ENCODE peak calls at places on chromosome 1, in ten cellular contexts. U, V, W, K, P, M, T, J, Z and B are unnamed samples.

GRCh38 chr1:165162671-165163241 is 193.8 kb downstream of the LMX1A start:
- DNase-seq in U (no peak), V (no peak), W (peak), K (no peak), P (peak), M (no peak), T (no peak), J (no peak), Z (no peak), B (no peak)

GRCh38 chr1:153598309-153599172 is 14.4 kb downstream of the S100A16 start:
- DNase-seq in U (no peak), V (no peak), W (no peak), K (no peak), P (no peak), M (no peak), T (no peak), J (no peak), Z (peak), B (no peak)

GRCh38 chr1:42957229-42957879 is 1.3 kb downstream of the SLC2A1 start:
- DNase-seq in U (no peak), V (peak), W (no peak), K (peak), P (no peak), M (no peak), T (no peak), J (no peak), Z (no peak), B (no peak)

GRCh38 chr1:47767741-47768100 is 229.5 kb downstream of the TRABD2B start:
- DNase-seq in U (no peak), V (no peak), W (peak), K (no peak), P (no peak), M (peak), T (peak), J (no peak), Z (no peak), B (no peak)

GRCh38 chr1:37699147-37699546 is 6.8 kb downstream of the CDCA8 start:
- DNase-seq in U (no peak), V (no peak), W (no peak), K (no peak), P (no peak), M (no peak), T (no peak), J (no peak), Z (no peak), B (no peak)

GRCh38 chr1:41056907-41057306 is 35.4 kb upstream of the SLFNL1 start:
- DNase-seq in U (no peak), V (no peak), W (no peak), K (no peak), P (no peak), M (no peak), T (no peak), J (no peak), Z (no peak), B (no peak)

GRCh38 chr1:17588048-17588781 is 48.7 kb downstream of the ARHGEF10L start:
- DNase-seq in U (no peak), V (peak), W (peak), K (peak), P (peak), M (peak), T (peak), J (peak), Z (peak), B (no peak)

GRCh38 chr1:78779831-78780230 is 130.2 kb downstream of the IFI44 start:
- DNase-seq in U (no peak), V (no peak), W (no peak), K (no peak), P (no peak), M (no peak), T (no peak), J (no peak), Z (peak), B (no peak)

GRCh38 chr1:147721711-147722110 is 38.7 kb downstream of the GJA5 start:
- DNase-seq in U (no peak), V (no peak), W (no peak), K (no peak), P (no peak), M (no peak), T (no peak), J (no peak), Z (peak), B (peak)

GRCh38 chr1:167563579-167564246 is 10.2 kb upstream of the CREG1 start:
- DNase-seq in U (no peak), V (no peak), W (peak), K (no peak), P (no peak), M (peak), T (peak), J (peak), Z (no peak), B (no peak)

GRCh38 chr1:229209816-229210215 is 61.1 kb upstream of the RAB4A start:
- DNase-seq in U (no peak), V (no peak), W (no peak), K (no peak), P (no peak), M (no peak), T (no peak), J (no peak), Z (peak), B (no peak)

GRCh38 chr1:193916452-193916851 is 730.0 kb upstream of the B3GALT2 start:
- DNase-seq in U (no peak), V (no peak), W (no peak), K (no peak), P (no peak), M (no peak), T (no peak), J (no peak), Z (no peak), B (no peak)

GRCh38 chr1:182702826-182703524 is 18.6 kb upstream of the RGS8 start:
- DNase-seq in U (no peak), V (no peak), W (no peak), K (no peak), P (no peak), M (no peak), T (no peak), J (no peak), Z (no peak), B (no peak)

GRCh38 chr1:172146149-172146850 is 274.2 kb upstream of the C1orf105 start:
- DNase-seq in U (no peak), V (no peak), W (no peak), K (no peak), P (no peak), M (no peak), T (no peak), J (no peak), Z (no peak), B (no peak)

GRCh38 chr1:6614019-6614952 is 755 bp downstream of the PHF13 start:
- DNase-seq in U (peak), V (peak), W (peak), K (peak), P (peak), M (peak), T (peak), J (peak), Z (peak), B (no peak)

GRCh38 chr1:174398246-174398645 is 49.5 kb upstream of the GPR52 start:
- DNase-seq in U (no peak), V (no peak), W (no peak), K (no peak), P (no peak), M (no peak), T (no peak), J (no peak), Z (peak), B (no peak)

GRCh38 chr1:201767339-201767738 is 61.6 kb upstream of the IPO9 start:
- DNase-seq in U (no peak), V (no peak), W (no peak), K (no peak), P (no peak), M (no peak), T (no peak), J (no peak), Z (no peak), B (no peak)

GRCh38 chr1:167427843-167428242 is 90.5 kb downstream of the CD247 start:
- DNase-seq in U (no peak), V (no peak), W (no peak), K (no peak), P (no peak), M (no peak), T (no peak), J (no peak), Z (peak), B (no peak)

GRCh38 chr1:30449003-30449402 is 274.4 kb downstream of the MATN1 start:
- DNase-seq in U (no peak), V (no peak), W (no peak), K (no peak), P (no peak), M (no peak), T (no peak), J (no peak), Z (no peak), B (peak)

GRCh38 chr1:172467446-172467845 is 23.6 kb upstream of the PIGC start:
- DNase-seq in U (no peak), V (no peak), W (no peak), K (no peak), P (no peak), M (no peak), T (no peak), J (no peak), Z (no peak), B (no peak)

GRCh38 chr1:26281091-26281958 is 1.4 kb downstream of the SH3BGRL3 start:
- DNase-seq in U (no peak), V (no peak), W (no peak), K (no peak), P (no peak), M (no peak), T (no peak), J (no peak), Z (no peak), B (no peak)

GRCh38 chr1:26283871-26284596 is 4.1 kb downstream of the SH3BGRL3 start:
- DNase-seq in U (no peak), V (peak), W (no peak), K (no peak), P (no peak), M (no peak), T (no peak), J (no peak), Z (no peak), B (no peak)

GRCh38 chr1:26281971-26282693 is 2.2 kb downstream of the SH3BGRL3 start:
- DNase-seq in U (no peak), V (peak), W (peak), K (peak), P (no peak), M (no peak), T (peak), J (no peak), Z (peak), B (peak)

GRCh38 chr1:26283226-26283853 is 3.5 kb downstream of the SH3BGRL3 start:
- DNase-seq in U (no peak), V (no peak), W (no peak), K (no peak), P (no peak), M (no peak), T (no peak), J (no peak), Z (no peak), B (no peak)

GRCh38 chr1:26282694-26283019 is 2.8 kb downstream of the SH3BGRL3 start:
- DNase-seq in U (no peak), V (no peak), W (no peak), K (no peak), P (no peak), M (no peak), T (no peak), J (no peak), Z (no peak), B (no peak)
- H3K4me3 ChIP-seq in U (no peak), V (no peak), W (no peak), K (no peak), P (no peak), M (no peak), T (no peak), J (peak), Z (no peak), B (no peak)

GRCh38 chr1:2408859-2409276 is 3.5 kb downstream of the PEX10 start:
- DNase-seq in U (peak), V (no peak), W (no peak), K (no peak), P (no peak), M (no peak), T (peak), J (no peak), Z (no peak), B (no peak)
- H3K4me3 ChIP-seq in U (peak), V (no peak), W (no peak), K (no peak), P (no peak), M (no peak), T (peak), J (no peak), Z (no peak), B (no peak)

GRCh38 chr1:31627301-31627929 is 9.9 kb downstream of the HCRTR1 start:
- DNase-seq in U (peak), V (peak), W (no peak), K (peak), P (no peak), M (peak), T (peak), J (peak), Z (peak), B (no peak)

GRCh38 chr1:31625180-31625514 is 7.7 kb downstream of the HCRTR1 start:
- DNase-seq in U (no peak), V (no peak), W (no peak), K (no peak), P (no peak), M (no peak), T (no peak), J (no peak), Z (no peak), B (peak)

GRCh38 chr1:31627930-31628421 is 10.5 kb downstream of the HCRTR1 start:
- DNase-seq in U (no peak), V (no peak), W (peak), K (no peak), P (no peak), M (peak), T (peak), J (peak), Z (peak), B (no peak)

GRCh38 chr1:31625561-31626272 is 8.2 kb downstream of the HCRTR1 start:
- DNase-seq in U (no peak), V (no peak), W (no peak), K (no peak), P (no peak), M (no peak), T (no peak), J (no peak), Z (peak), B (peak)

DNA sequence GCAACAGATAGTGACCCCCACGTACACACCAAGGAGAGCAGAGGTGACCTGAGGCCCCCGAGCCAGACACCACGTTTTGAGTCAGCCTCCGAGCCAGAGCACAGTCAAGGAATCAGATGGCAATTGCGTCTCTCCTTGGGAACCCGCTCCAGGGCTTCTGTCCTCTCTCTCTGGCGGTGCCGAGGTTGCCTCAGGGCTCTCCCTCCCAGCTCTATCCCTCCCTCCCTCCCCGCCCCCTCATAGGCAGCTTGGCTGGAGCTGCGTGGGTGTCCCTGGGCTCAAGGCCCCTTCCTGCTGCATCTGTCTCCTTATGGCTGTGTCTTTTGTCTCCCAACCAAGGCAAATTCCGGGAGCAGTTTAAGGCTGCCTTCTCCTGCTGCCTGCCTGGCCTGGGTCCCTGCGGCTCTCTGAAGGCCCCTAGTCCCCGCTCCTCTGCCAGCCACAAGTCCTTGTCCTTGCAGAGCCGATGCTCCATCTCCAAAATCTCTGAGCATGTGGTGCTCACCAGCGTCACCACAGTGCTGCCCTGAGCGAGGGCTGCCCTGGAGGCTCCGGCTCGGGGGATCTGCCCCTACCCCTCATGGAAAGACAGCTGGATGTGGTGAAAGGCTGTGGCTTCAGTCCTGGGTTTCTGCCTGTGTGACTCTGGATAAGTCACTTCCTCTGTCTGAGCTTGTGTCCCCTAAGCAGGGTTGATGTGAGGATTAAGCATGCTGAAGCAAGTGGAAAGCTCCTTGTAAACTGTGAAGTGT is 9.1 kb downstream of the HCRTR1 start:
- DNase-seq in U (peak), V (no peak), W (no peak), K (no peak), P (no peak), M (no peak), T (peak), J (no peak), Z (peak), B (no peak)
- H3K4me3 ChIP-seq in U (no peak), V (no peak), W (no peak), K (no peak), P (no peak), M (no peak), T (no peak), J (no peak), Z (no peak), B (no peak)

GRCh38 chr1:226676381-226676780 is 62.7 kb downstream of the ITPKB start:
- DNase-seq in U (no peak), V (no peak), W (no peak), K (no peak), P (no peak), M (no peak), T (no peak), J (no peak), Z (no peak), B (no peak)

GRCh38 chr1:226678251-226678650 is 60.8 kb downstream of the ITPKB start:
- DNase-seq in U (no peak), V (no peak), W (no peak), K (no peak), P (no peak), M (no peak), T (no peak), J (no peak), Z (no peak), B (no peak)

GRCh38 chr1:226674892-226675719 is 64.0 kb downstream of the ITPKB start:
- DNase-seq in U (no peak), V (peak), W (no peak), K (peak), P (no peak), M (peak), T (peak), J (peak), Z (no peak), B (no peak)

GRCh38 chr1:226677121-226678020 is 61.7 kb downstream of the ITPKB start:
- DNase-seq in U (peak), V (peak), W (no peak), K (peak), P (peak), M (no peak), T (peak), J (peak), Z (peak), B (peak)

DNA sequence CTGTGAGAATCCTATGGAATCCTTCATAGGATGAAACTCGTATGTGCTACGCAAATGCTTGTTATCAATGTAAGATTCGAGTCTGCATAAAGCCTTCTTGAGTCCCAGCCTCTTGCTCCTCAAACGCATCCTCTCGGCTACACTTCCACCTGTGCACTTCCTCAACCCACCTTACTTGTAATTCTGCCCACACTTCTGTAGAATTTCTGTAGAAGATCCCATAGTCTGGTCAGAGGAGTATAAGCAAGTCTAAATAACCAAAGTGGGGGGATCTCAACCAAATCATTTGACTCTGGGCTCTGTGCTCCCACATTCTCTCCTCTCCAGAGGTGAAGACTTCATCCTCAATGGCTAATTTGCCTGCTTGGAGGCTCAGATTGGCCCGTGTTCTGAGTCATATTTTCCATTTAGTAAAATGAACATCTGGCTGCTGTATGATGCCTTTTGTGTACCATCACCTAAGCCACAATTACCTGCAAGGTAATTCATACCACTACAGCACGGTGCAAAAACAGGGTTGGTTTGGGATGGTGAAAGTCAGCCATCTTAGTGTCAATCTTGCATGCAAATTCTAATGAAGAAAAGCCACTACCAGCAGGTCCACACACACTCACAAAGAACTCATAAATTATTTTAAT is 63.2 kb downstream of the ITPKB start:
- DNase-seq in U (no peak), V (no peak), W (no peak), K (no peak), P (no peak), M (no peak), T (no peak), J (no peak), Z (no peak), B (no peak)
- H3K4me3 ChIP-seq in U (no peak), V (no peak), W (no peak), K (no peak), P (no peak), M (no peak), T (no peak), J (no peak), Z (no peak), B (no peak)

DNA sequence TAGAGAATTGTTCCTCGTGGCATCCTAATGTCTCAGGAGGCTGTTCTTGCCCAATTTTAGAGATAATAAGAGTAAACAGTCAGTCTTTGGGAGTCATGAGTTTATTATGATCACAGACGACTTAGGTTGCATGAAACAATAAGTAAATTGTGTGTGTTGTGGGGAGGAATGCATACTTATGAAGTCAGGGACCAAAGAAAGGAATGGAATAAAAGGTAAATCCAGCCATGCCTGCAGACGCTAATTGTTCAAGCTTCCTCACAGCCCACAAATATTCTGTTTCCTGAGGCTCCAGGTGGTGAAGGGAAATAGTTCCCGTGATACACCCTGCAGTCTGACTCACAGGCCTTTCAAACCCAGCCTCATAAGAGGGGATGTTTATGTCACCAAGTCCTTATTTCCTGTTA is 919 bp downstream of the EPHX4 start:
- DNase-seq in U (no peak), V (no peak), W (no peak), K (no peak), P (no peak), M (no peak), T (no peak), J (no peak), Z (peak), B (no peak)
- H3K4me3 ChIP-seq in U (peak), V (no peak), W (peak), K (no peak), P (peak), M (no peak), T (peak), J (peak), Z (no peak), B (no peak)

GRCh38 chr1:154961497-154962237 is at the start of gene PYGO2:
- DNase-seq in U (peak), V (peak), W (peak), K (peak), P (peak), M (peak), T (peak), J (peak), Z (peak), B (peak)

GRCh38 chr1:154964359-154964758 is 2.8 kb upstream of the PYGO2 start:
- DNase-seq in U (no peak), V (peak), W (no peak), K (no peak), P (no peak), M (no peak), T (no peak), J (no peak), Z (no peak), B (no peak)

GRCh38 chr1:154962238-154962678 is 676 bp upstream of the PYGO2 start:
- DNase-seq in U (peak), V (peak), W (peak), K (peak), P (no peak), M (peak), T (no peak), J (no peak), Z (peak), B (no peak)

GRCh38 chr1:154962795-154963330 is 1.3 kb upstream of the PYGO2 start:
- DNase-seq in U (no peak), V (peak), W (no peak), K (no peak), P (no peak), M (peak), T (no peak), J (no peak), Z (no peak), B (no peak)

GRCh38 chr1:154963643-154964042 is 2.1 kb upstream of the PYGO2 start:
- DNase-seq in U (no peak), V (peak), W (no peak), K (no peak), P (no peak), M (peak), T (no peak), J (no peak), Z (no peak), B (no peak)
- H3K4me3 ChIP-seq in U (no peak), V (no peak), W (no peak), K (no peak), P (no peak), M (no peak), T (no peak), J (no peak), Z (no peak), B (no peak)

DNA sequence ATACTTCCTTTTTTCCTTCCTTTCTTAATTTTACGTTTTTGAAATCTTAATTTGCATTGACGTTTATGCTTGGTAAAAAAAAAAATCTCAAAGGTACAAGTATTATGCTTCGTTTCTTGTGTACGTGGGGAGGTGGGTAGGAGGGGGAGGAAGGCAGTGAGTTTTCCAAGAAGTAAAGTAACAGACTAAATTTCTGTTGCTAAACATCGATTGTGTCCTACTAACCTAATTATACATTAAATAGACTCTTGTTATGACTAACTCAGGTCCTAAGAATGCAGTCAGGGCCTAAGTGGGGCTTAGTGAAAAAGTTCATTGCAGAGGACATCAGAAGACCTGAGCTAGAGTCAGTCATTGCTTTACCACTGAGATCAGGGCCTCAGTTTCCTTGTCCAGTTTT is 17.5 kb downstream of the NEK7 start:
- DNase-seq in U (no peak), V (no peak), W (no peak), K (no peak), P (no peak), M (no peak), T (no peak), J (no peak), Z (no peak), B (no peak)
- H3K4me3 ChIP-seq in U (no peak), V (no peak), W (no peak), K (no peak), P (no peak), M (no peak), T (no peak), J (no peak), Z (no peak), B (no peak)